ENCODE peak calls at places on chromosomes 16 and 17, in four cellular contexts. D is heart right ventricle, B is osteoblast, C is activated B cell treated with CpG ODN at 0.5 μM for 24 hours. P is an unnamed sample.

GRCh38 chr17:17413215-17413792 is 63.5 kb upstream of the MED9 start:
- DNase-seq in D (no peak), B (no peak), C (no peak), P (no peak)

GRCh38 chr16:88618182-88618955 is 20.0 kb upstream of the IL17C start:
- DNase-seq in D (no peak), B (peak), C (no peak), P (no peak)

GRCh38 chr16:79204486-79204885 is 396.1 kb downstream of the MAF start:
- DNase-seq in D (no peak), B (no peak), C (no peak), P (no peak)

GRCh38 chr17:610285-610684 is 104.4 kb downstream of the VPS53 start:
- DNase-seq in D (no peak), B (no peak), C (no peak), P (no peak)

GRCh38 chr17:76103274-76104139 is at the start of gene EXOC7:
- DNase-seq in D (peak), B (peak), C (peak), P (peak)

GRCh38 chr16:79339863-79340262 is 260.7 kb downstream of the MAF start:
- DNase-seq in D (no peak), B (no peak), C (no peak), P (no peak)

GRCh38 chr16:28513484-28514181 is 7.0 kb upstream of the IL27 start:
- DNase-seq in D (no peak), B (no peak), C (no peak), P (no peak)

GRCh38 chr16:62010186-62010585 is 26.1 kb downstream of the CDH8 start:
- DNase-seq in D (no peak), B (no peak), C (no peak), P (no peak)

GRCh38 chr17:65389956-65390355 is 171.5 kb downstream of the AXIN2 start:
- DNase-seq in D (no peak), B (peak), C (no peak), P (no peak)

GRCh38 chr17:72392056-72393010 is 271.5 kb downstream of the SOX9 start:
- DNase-seq in D (no peak), B (peak), C (no peak), P (no peak)

GRCh38 chr17:18859256-18859655 is 1.3 kb downstream of the PRPSAP2 start:
- DNase-seq in D (no peak), B (no peak), C (no peak), P (no peak)

GRCh38 chr17:32852811-32853210 is 24.1 kb downstream of the MYO1D start:
- DNase-seq in D (no peak), B (no peak), C (no peak), P (no peak)

GRCh38 chr16:47258874-47259461 is 115.2 kb upstream of the NETO2 start:
- DNase-seq in D (no peak), B (peak), C (no peak), P (no peak)

GRCh38 chr16:4313563-4314531 is 2.0 kb upstream of the GLIS2 start:
- DNase-seq in D (no peak), B (peak), C (no peak), P (peak)

GRCh38 chr17:73109603-73110002 is 17.1 kb upstream of the SLC39A11 start:
- DNase-seq in D (no peak), B (no peak), C (no peak), P (no peak)

GRCh38 chr16:57609541-57610401 is 18.7 kb upstream of the ADGRG1 start:
- DNase-seq in D (peak), B (peak), C (no peak), P (no peak)

GRCh38 chr17:80008383-80008840 is 27.3 kb downstream of the TBC1D16 start:
- DNase-seq in D (peak), B (peak), C (peak), P (peak)

GRCh38 chr16:8237452-8237851 is 352.9 kb downstream of the TMEM114 start:
- DNase-seq in D (no peak), B (no peak), C (no peak), P (no peak)

GRCh38 chr16:165539-166374 is at the start of gene HBM:
- DNase-seq in D (no peak), B (peak), C (no peak), P (no peak)

GRCh38 chr16:89357055-89357454 is 133.3 kb downstream of the ANKRD11 start:
- DNase-seq in D (no peak), B (peak), C (no peak), P (no peak)

GRCh38 chr17:75524971-75525805 is at the start of gene LLGL2:
- DNase-seq in D (no peak), B (peak), C (peak), P (peak)

GRCh38 chr17:51540151-51540550 is 279.8 kb downstream of the UTP18 start:
- DNase-seq in D (no peak), B (no peak), C (no peak), P (no peak)

GRCh38 chr16:88379694-88380040 is 3.1 kb upstream of the ZNF469 start:
- DNase-seq in D (no peak), B (peak), C (no peak), P (no peak)

GRCh38 chr17:51748749-51749604 is 409.5 kb downstream of the CA10 start:
- DNase-seq in D (no peak), B (no peak), C (no peak), P (no peak)

GRCh38 chr17:78883090-78883532 is 19.9 kb downstream of the CEP295NL start:
- DNase-seq in D (peak), B (peak), C (no peak), P (no peak)

GRCh38 chr16:28876973-28877641 is 1.2 kb upstream of the ATP2A1 start:
- DNase-seq in D (no peak), B (peak), C (no peak), P (no peak)

DNA sequence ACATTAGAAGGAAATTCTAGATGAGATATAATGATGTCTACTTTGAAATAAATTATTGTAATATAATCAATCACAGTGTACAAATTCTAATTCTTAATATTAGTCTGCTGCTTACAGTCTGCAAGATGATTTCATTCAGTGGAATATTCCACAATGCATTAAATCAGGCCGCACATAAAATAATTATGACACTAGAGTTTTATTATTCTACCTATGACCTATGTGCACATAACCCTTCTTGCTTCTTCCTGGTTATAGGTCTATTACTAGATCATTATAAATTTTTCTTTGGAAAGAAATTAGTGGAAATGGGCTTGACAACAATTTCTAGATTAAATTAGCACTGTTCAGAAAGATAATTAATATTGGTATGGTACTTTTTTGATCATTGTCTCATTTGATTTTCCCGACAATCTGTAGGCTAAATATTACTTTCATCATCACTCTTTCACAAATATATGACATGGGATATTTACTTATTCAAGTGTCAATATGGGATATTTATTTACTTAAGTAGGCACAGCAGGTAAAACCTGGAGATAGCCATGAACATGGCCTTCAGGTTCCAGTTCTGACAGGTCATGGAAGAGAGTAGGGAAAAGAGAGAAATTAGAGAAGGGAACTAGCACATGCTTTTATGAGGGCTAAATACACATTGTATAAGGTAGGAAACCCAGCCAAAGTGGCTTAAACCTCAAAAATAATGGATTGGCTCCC is 476.4 kb downstream of the TOX3 start:
- DNase-seq in D (no peak), B (no peak), C (no peak), P (no peak)
- TF ChIP-seq CTCF in D (no peak), B (no peak), C (no peak), P (no peak)

GRCh38 chr17:69608808-69609494 is 194.5 kb downstream of the MAP2K6 start:
- DNase-seq in D (peak), B (peak), C (no peak), P (no peak)

GRCh38 chr17:69607162-69607834 is 192.8 kb downstream of the MAP2K6 start:
- DNase-seq in D (peak), B (no peak), C (no peak), P (peak)

GRCh38 chr17:69606142-69606800 is 191.8 kb downstream of the MAP2K6 start:
- DNase-seq in D (no peak), B (no peak), C (no peak), P (no peak)

GRCh38 chr17:69608114-69608513 is 193.6 kb downstream of the MAP2K6 start:
- DNase-seq in D (no peak), B (no peak), C (no peak), P (no peak)

GRCh38 chr17:69609495-69610315 is 195.2 kb downstream of the MAP2K6 start:
- DNase-seq in D (no peak), B (no peak), C (no peak), P (no peak)
- TF ChIP-seq CTCF in D (no peak), B (peak), C (no peak), P (peak)

DNA sequence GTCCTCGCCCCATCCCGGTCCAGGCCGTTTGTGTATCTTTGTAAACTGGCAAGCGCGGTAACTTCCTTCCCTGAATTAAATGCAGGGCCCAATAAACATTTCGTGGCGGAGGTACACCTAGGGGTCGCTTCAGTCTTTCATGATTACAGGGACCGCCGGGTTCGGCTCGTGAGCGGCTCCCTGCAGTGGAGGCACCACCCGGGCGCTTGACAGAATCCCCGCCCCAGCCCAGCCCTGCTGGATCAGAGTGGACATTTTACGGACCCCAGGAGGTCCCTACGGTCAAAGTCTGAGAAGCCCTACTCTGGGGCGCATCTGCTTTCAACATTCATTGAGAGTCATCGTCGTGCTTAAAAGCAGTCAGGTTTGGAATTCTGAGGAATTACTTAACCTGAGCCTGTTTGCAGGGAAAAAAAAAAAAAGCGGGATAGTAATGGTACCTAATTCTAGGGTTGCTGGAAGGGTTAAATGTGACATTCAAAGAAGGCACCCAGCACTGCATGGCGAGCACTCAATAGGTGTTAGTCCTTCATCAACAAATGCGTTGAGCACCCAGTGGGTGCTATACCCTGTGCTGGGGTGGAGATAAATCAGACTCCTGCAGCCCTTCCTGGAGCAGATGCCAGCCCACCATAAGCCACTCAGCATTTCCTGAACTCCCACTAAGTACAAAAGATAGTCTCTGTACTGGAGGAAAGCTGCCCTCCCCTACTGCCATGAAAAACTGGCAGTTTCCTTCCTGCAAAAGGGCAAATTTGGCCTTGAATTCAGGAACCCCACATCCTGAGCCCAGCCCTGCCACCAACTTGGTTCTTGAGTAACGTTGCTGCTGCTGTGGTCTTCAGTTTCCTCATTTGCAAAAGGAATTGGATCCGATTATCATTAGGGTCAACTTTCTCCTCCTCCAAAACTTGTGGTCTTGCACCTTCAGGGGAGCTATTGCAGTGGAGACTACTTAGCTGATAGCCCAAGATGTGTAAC is 658 bp upstream of the DUSP3 start:
- DNase-seq in D (no peak), B (no peak), C (no peak), P (no peak)
- TF ChIP-seq CTCF in D (no peak), B (peak), C (no peak), P (peak)

DNA sequence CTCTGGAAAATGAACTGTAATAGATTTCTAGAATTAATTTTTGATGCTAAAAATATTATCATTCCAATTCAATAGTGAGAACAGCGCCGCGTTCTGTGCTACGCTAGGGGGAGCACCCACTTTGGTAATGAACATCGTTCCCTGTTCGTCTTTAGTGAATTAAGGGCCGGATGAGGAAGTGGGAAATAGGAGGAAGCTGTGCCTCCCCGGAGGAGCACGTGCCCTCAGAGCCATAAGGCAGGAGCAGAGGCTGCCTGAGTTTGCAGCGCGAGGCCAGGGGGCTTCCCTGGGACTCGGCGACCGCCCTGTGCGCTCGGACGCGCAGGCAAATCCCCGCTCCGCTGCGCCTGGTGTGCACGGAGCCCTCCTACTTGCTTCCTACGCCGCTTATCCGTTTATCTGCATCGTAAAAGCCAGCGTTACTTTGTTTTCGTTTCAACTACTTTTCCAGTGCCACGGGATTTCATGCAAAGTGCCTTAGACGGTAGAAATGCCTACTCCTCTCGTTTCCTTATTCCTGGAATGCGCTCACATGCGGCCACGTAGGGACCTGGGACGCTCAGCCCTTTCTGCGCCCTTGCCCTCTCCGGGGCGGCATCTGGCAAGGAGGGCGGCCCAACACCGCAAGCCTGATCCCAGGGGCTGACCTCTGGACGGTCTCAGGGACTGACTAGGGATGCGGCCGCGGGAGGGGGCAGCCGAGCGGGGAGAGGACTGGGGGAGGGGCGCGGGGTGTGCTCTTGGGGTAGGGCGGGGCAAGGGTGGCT is 76.4 kb downstream of the KCNJ12 start:
- DNase-seq in D (peak), B (peak), C (no peak), P (no peak)
- TF ChIP-seq CTCF in D (peak), B (peak), C (no peak), P (peak)

GRCh38 chr17:57892820-57893595 is 43.2 kb upstream of the MRPS23 start:
- DNase-seq in D (peak), B (peak), C (no peak), P (no peak)
- TF ChIP-seq CTCF in D (no peak), B (peak), C (no peak), P (no peak)

GRCh38 chr17:64019486-64020067 is 856 bp downstream of the ICAM2 start:
- DNase-seq in D (no peak), B (no peak), C (no peak), P (no peak)

GRCh38 chr17:64016974-64017373 is 3.5 kb downstream of the ICAM2 start:
- DNase-seq in D (no peak), B (no peak), C (no peak), P (no peak)

GRCh38 chr17:64022631-64023063 is 2.2 kb upstream of the ICAM2 start:
- DNase-seq in D (no peak), B (no peak), C (no peak), P (no peak)

GRCh38 chr17:64017381-64017980 is 3.0 kb downstream of the ICAM2 start:
- DNase-seq in D (no peak), B (no peak), C (no peak), P (no peak)

GRCh38 chr17:64020068-64020766 is at the start of gene ICAM2:
- DNase-seq in D (peak), B (no peak), C (peak), P (no peak)
- TF ChIP-seq CTCF in D (no peak), B (no peak), C (no peak), P (no peak)

GRCh38 chr17:61397086-61397842 is 2.4 kb upstream of the TBX2 start:
- DNase-seq in D (no peak), B (peak), C (no peak), P (no peak)
- TF ChIP-seq CTCF in D (no peak), B (no peak), C (no peak), P (no peak)

GRCh38 chr17:44832821-44833220 is 2.7 kb upstream of the GJC1 start:
- DNase-seq in D (no peak), B (no peak), C (no peak), P (no peak)
- TF ChIP-seq CTCF in D (no peak), B (peak), C (no peak), P (peak)